ENCODE peak calls at places on chromosomes 4 and X, in seven cellular contexts. One of them, this sample, is unnamed.

GRCh38 chrX:64206556-64207162 is 1.2 kb upstream of the AMER1 start:
- DNase-seq in ELR: no peak
- DNase-seq in brain microvascular endothelial cell: no peak
- DNase-seq in dermis microvascular lymphatic vessel endothelial cell: no peak
- DNase-seq in MV-4-11: no peak
- DNase-seq in CD8-positive, alpha-beta T cell: no peak
- DNase-seq in H7: no peak
- DNase-seq in this sample: peak

GRCh38 chr4:123497328-123497727 is 100.7 kb downstream of the SPRY1 start:
- DNase-seq in MV-4-11: peak
- DNase-seq in ELR: no peak
- DNase-seq in dermis microvascular lymphatic vessel endothelial cell: no peak
- DNase-seq in H7: no peak
- DNase-seq in CD8-positive, alpha-beta T cell: no peak
- DNase-seq in brain microvascular endothelial cell: no peak
- DNase-seq in this sample: no peak

GRCh38 chrX:47169273-47169672 is 24.3 kb downstream of the RBM10 start:
- DNase-seq in dermis microvascular lymphatic vessel endothelial cell: no peak
- DNase-seq in CD8-positive, alpha-beta T cell: no peak
- DNase-seq in ELR: no peak
- DNase-seq in MV-4-11: no peak
- DNase-seq in brain microvascular endothelial cell: no peak
- DNase-seq in H7: peak
- DNase-seq in this sample: no peak

GRCh38 chr4:156615066-156615514 is 356.5 kb downstream of the PDGFC start:
- DNase-seq in brain microvascular endothelial cell: peak
- DNase-seq in dermis microvascular lymphatic vessel endothelial cell: peak
- DNase-seq in MV-4-11: no peak
- DNase-seq in H7: no peak
- DNase-seq in CD8-positive, alpha-beta T cell: no peak
- DNase-seq in ELR: peak
- DNase-seq in this sample: peak

GRCh38 chr4:8778301-8778700 is 93.3 kb downstream of the HMX1 start:
- DNase-seq in MV-4-11: no peak
- DNase-seq in CD8-positive, alpha-beta T cell: no peak
- DNase-seq in H7: peak
- DNase-seq in ELR: no peak
- DNase-seq in brain microvascular endothelial cell: no peak
- DNase-seq in dermis microvascular lymphatic vessel endothelial cell: no peak
- DNase-seq in this sample: no peak

GRCh38 chr4:34733185-34733916 is 1511.0 kb downstream of the ARAP2 start:
- DNase-seq in brain microvascular endothelial cell: no peak
- DNase-seq in H7: no peak
- DNase-seq in dermis microvascular lymphatic vessel endothelial cell: no peak
- DNase-seq in MV-4-11: no peak
- DNase-seq in ELR: no peak
- DNase-seq in CD8-positive, alpha-beta T cell: no peak
- DNase-seq in this sample: peak

GRCh38 chr4:136690363-136690762 is 841.9 kb downstream of the PCDH18 start:
- DNase-seq in dermis microvascular lymphatic vessel endothelial cell: no peak
- DNase-seq in brain microvascular endothelial cell: no peak
- DNase-seq in MV-4-11: no peak
- DNase-seq in ELR: peak
- DNase-seq in H7: no peak
- DNase-seq in CD8-positive, alpha-beta T cell: no peak
- DNase-seq in this sample: peak

GRCh38 chrX:1316527-1316926 is 20.1 kb upstream of the IL3RA start:
- DNase-seq in MV-4-11: peak
- DNase-seq in brain microvascular endothelial cell: no peak
- DNase-seq in H7: no peak
- DNase-seq in ELR: no peak
- DNase-seq in dermis microvascular lymphatic vessel endothelial cell: peak
- DNase-seq in CD8-positive, alpha-beta T cell: no peak
- DNase-seq in this sample: no peak

GRCh38 chr4:48944659-48945290 is 38.2 kb upstream of the OCIAD2 start:
- DNase-seq in MV-4-11: no peak
- DNase-seq in H7: no peak
- DNase-seq in dermis microvascular lymphatic vessel endothelial cell: peak
- DNase-seq in CD8-positive, alpha-beta T cell: peak
- DNase-seq in brain microvascular endothelial cell: no peak
- DNase-seq in ELR: no peak
- DNase-seq in this sample: peak

GRCh38 chr4:100417565-100417964 is 100.3 kb downstream of the EMCN start:
- DNase-seq in ELR: no peak
- DNase-seq in CD8-positive, alpha-beta T cell: no peak
- DNase-seq in H7: no peak
- DNase-seq in dermis microvascular lymphatic vessel endothelial cell: no peak
- DNase-seq in MV-4-11: no peak
- DNase-seq in brain microvascular endothelial cell: no peak
- DNase-seq in this sample: peak

GRCh38 chr4:87309625-87310024 is 13.1 kb downstream of the HSD17B13 start:
- DNase-seq in CD8-positive, alpha-beta T cell: no peak
- DNase-seq in ELR: no peak
- DNase-seq in dermis microvascular lymphatic vessel endothelial cell: peak
- DNase-seq in brain microvascular endothelial cell: peak
- DNase-seq in MV-4-11: no peak
- DNase-seq in H7: no peak
- DNase-seq in this sample: no peak

GRCh38 chrX:129230850-129231512 is 292.3 kb downstream of the SMARCA1 start:
- DNase-seq in ELR: no peak
- DNase-seq in H7: no peak
- DNase-seq in MV-4-11: no peak
- DNase-seq in brain microvascular endothelial cell: no peak
- DNase-seq in dermis microvascular lymphatic vessel endothelial cell: no peak
- DNase-seq in CD8-positive, alpha-beta T cell: no peak
- DNase-seq in this sample: no peak

GRCh38 chr4:137812258-137812657 is 280.0 kb upstream of the PCDH18 start:
- DNase-seq in ELR: no peak
- DNase-seq in dermis microvascular lymphatic vessel endothelial cell: no peak
- DNase-seq in H7: no peak
- DNase-seq in MV-4-11: no peak
- DNase-seq in CD8-positive, alpha-beta T cell: no peak
- DNase-seq in brain microvascular endothelial cell: no peak
- DNase-seq in this sample: no peak

GRCh38 chrX:154430504-154430903 is 2.0 kb downstream of the ATP6AP1 start:
- DNase-seq in brain microvascular endothelial cell: no peak
- DNase-seq in CD8-positive, alpha-beta T cell: no peak
- DNase-seq in MV-4-11: no peak
- DNase-seq in H7: no peak
- DNase-seq in ELR: no peak
- DNase-seq in dermis microvascular lymphatic vessel endothelial cell: no peak
- DNase-seq in this sample: no peak

GRCh38 chr4:18464160-18464559 is 442.6 kb upstream of the LCORL start:
- DNase-seq in dermis microvascular lymphatic vessel endothelial cell: no peak
- DNase-seq in ELR: no peak
- DNase-seq in brain microvascular endothelial cell: no peak
- DNase-seq in H7: no peak
- DNase-seq in MV-4-11: no peak
- DNase-seq in CD8-positive, alpha-beta T cell: no peak
- DNase-seq in this sample: no peak

GRCh38 chr4:41679991-41680390 is 68.5 kb downstream of the PHOX2B start:
- DNase-seq in H7: no peak
- DNase-seq in dermis microvascular lymphatic vessel endothelial cell: no peak
- DNase-seq in CD8-positive, alpha-beta T cell: no peak
- DNase-seq in ELR: no peak
- DNase-seq in MV-4-11: no peak
- DNase-seq in brain microvascular endothelial cell: no peak
- DNase-seq in this sample: no peak

GRCh38 chr4:38129452-38129830 is 169.2 kb downstream of the PTTG2 start:
- DNase-seq in ELR: no peak
- DNase-seq in MV-4-11: no peak
- DNase-seq in H7: no peak
- DNase-seq in dermis microvascular lymphatic vessel endothelial cell: no peak
- DNase-seq in CD8-positive, alpha-beta T cell: no peak
- DNase-seq in brain microvascular endothelial cell: no peak
- DNase-seq in this sample: no peak

GRCh38 chr4:67332627-67333026 is 212.7 kb downstream of the CENPC start:
- DNase-seq in H7: peak
- DNase-seq in ELR: peak
- DNase-seq in CD8-positive, alpha-beta T cell: no peak
- DNase-seq in dermis microvascular lymphatic vessel endothelial cell: peak
- DNase-seq in MV-4-11: no peak
- DNase-seq in brain microvascular endothelial cell: peak
- DNase-seq in this sample: no peak

GRCh38 chr4:78058591-78059523 is 1.7 kb downstream of the FRAS1 start:
- DNase-seq in MV-4-11: no peak
- DNase-seq in H7: peak
- DNase-seq in CD8-positive, alpha-beta T cell: no peak
- DNase-seq in brain microvascular endothelial cell: peak
- DNase-seq in ELR: peak
- DNase-seq in dermis microvascular lymphatic vessel endothelial cell: peak
- DNase-seq in this sample: peak

GRCh38 chrX:17737707-17738001 is 361 bp downstream of the SCML1 start:
- DNase-seq in H7: peak
- DNase-seq in MV-4-11: no peak
- DNase-seq in CD8-positive, alpha-beta T cell: peak
- DNase-seq in brain microvascular endothelial cell: no peak
- DNase-seq in dermis microvascular lymphatic vessel endothelial cell: no peak
- DNase-seq in ELR: no peak
- DNase-seq in this sample: no peak

GRCh38 chrX:155094468-155095061 is 23.3 kb downstream of the BRCC3 start:
- DNase-seq in MV-4-11: no peak
- DNase-seq in dermis microvascular lymphatic vessel endothelial cell: peak
- DNase-seq in ELR: peak
- DNase-seq in H7: peak
- DNase-seq in CD8-positive, alpha-beta T cell: no peak
- DNase-seq in brain microvascular endothelial cell: peak
- DNase-seq in this sample: peak

GRCh38 chr4:5800496-5800895 is 89.5 kb downstream of the EVC start:
- DNase-seq in brain microvascular endothelial cell: no peak
- DNase-seq in dermis microvascular lymphatic vessel endothelial cell: no peak
- DNase-seq in ELR: no peak
- DNase-seq in MV-4-11: no peak
- DNase-seq in H7: peak
- DNase-seq in CD8-positive, alpha-beta T cell: no peak
- DNase-seq in this sample: no peak

GRCh38 chr4:7788687-7789425 is 150.8 kb downstream of the AFAP1 start:
- DNase-seq in MV-4-11: peak
- DNase-seq in H7: no peak
- DNase-seq in CD8-positive, alpha-beta T cell: no peak
- DNase-seq in dermis microvascular lymphatic vessel endothelial cell: no peak
- DNase-seq in ELR: no peak
- DNase-seq in brain microvascular endothelial cell: no peak
- DNase-seq in this sample: no peak

GRCh38 chr4:56976878-56977320 is 507 bp downstream of the NOA1 start:
- DNase-seq in dermis microvascular lymphatic vessel endothelial cell: peak
- DNase-seq in H7: peak
- DNase-seq in ELR: no peak
- DNase-seq in CD8-positive, alpha-beta T cell: peak
- DNase-seq in MV-4-11: no peak
- DNase-seq in brain microvascular endothelial cell: no peak
- DNase-seq in this sample: no peak

GRCh38 chrX:40170830-40171512 is 73.2 kb upstream of the BCOR start:
- DNase-seq in dermis microvascular lymphatic vessel endothelial cell: no peak
- DNase-seq in MV-4-11: peak
- DNase-seq in CD8-positive, alpha-beta T cell: no peak
- DNase-seq in ELR: peak
- DNase-seq in H7: peak
- DNase-seq in brain microvascular endothelial cell: no peak
- DNase-seq in this sample: no peak

GRCh38 chr4:170079981-170080380 is 9.8 kb downstream of the AADAT start:
- DNase-seq in dermis microvascular lymphatic vessel endothelial cell: no peak
- DNase-seq in brain microvascular endothelial cell: no peak
- DNase-seq in CD8-positive, alpha-beta T cell: no peak
- DNase-seq in H7: no peak
- DNase-seq in MV-4-11: peak
- DNase-seq in ELR: no peak
- DNase-seq in this sample: no peak

GRCh38 chr4:59973496-59973895 is 1226.6 kb upstream of the ADGRL3 start:
- DNase-seq in H7: no peak
- DNase-seq in dermis microvascular lymphatic vessel endothelial cell: no peak
- DNase-seq in ELR: peak
- DNase-seq in CD8-positive, alpha-beta T cell: no peak
- DNase-seq in brain microvascular endothelial cell: peak
- DNase-seq in MV-4-11: no peak
- DNase-seq in this sample: no peak